ENCODE peak calls at places on chromosome 12, in five cellular contexts. H is T-helper 17 cell, M is T47D, U is endothelial cell, I is fibroblast of the aortic adventitia. S is an unnamed sample.

GRCh38 chr12:132593938-132594358 is 16.4 kb downstream of the LRCOL1 start:
- DNase-seq in H (no peak), M (peak; percentile 100), U (peak; percentile 70), I (peak; percentile 88), S (peak; percentile 99)

GRCh38 chr12:54185919-54186318 is 2.9 kb downstream of the SMUG1 start:
- DNase-seq in H (no peak), M (no peak), U (no peak), I (no peak), S (no peak)

GRCh38 chr12:111298583-111299436 is 70.1 kb downstream of the PHETA1 start:
- DNase-seq in H (peak; percentile 24), M (peak; percentile 75), U (peak; percentile 83), I (peak; percentile 46), S (peak; percentile 87)

GRCh38 chr12:59695379-59695778 is 99.5 kb downstream of the SLC16A7 start:
- DNase-seq in H (no peak), M (no peak), U (no peak), I (peak; percentile 72), S (no peak)

GRCh38 chr12:56158926-56159461 is 835 bp downstream of the MYL6 start:
- DNase-seq in H (no peak), M (peak; percentile 80), U (no peak), I (peak; percentile 79), S (peak; percentile 65)

GRCh38 chr12:69502342-69503081 is 32.3 kb downstream of the FRS2 start:
- DNase-seq in H (no peak), M (no peak), U (no peak), I (no peak), S (no peak)

GRCh38 chr12:58452546-58452945 is 467.8 kb downstream of the LRIG3 start:
- DNase-seq in H (no peak), M (no peak), U (no peak), I (peak; percentile 24), S (no peak)

GRCh38 chr12:95150501-95150900 is 66.8 kb downstream of the FGD6 start:
- DNase-seq in H (no peak), M (no peak), U (no peak), I (no peak), S (no peak)

GRCh38 chr12:19739195-19739776 is 300.0 kb downstream of the AEBP2 start:
- DNase-seq in H (no peak), M (peak; percentile 72), U (peak; percentile 50), I (peak; percentile 89), S (peak; percentile 67)

GRCh38 chr12:107443320-107444090 is 242.1 kb upstream of the PWP1 start:
- DNase-seq in H (no peak), M (no peak), U (no peak), I (no peak), S (no peak)

GRCh38 chr12:6647083-6647604 is at the start of gene ACRBP:
- DNase-seq in H (no peak), M (no peak), U (peak; percentile 79), I (peak; percentile 50), S (no peak)

GRCh38 chr12:130335517-130336392 is 1.9 kb upstream of the PIWIL1 start:
- DNase-seq in H (no peak), M (peak; percentile 82), U (peak; percentile 29), I (peak; percentile 58), S (peak; percentile 58)

GRCh38 chr12:12722351-12723146 is 5.4 kb downstream of the CDKN1B start:
- DNase-seq in H (no peak), M (no peak), U (no peak), I (peak; percentile 69), S (peak; percentile 42)

GRCh38 chr12:108752387-108752786 is 21.1 kb upstream of the CORO1C start:
- DNase-seq in H (no peak), M (no peak), U (no peak), I (peak; percentile 80), S (peak; percentile 24)

GRCh38 chr12:108611884-108612415 is 14.1 kb upstream of the TMEM119 start:
- DNase-seq in H (peak; percentile 38), M (no peak), U (peak; percentile 68), I (peak; percentile 78), S (peak; percentile 46)

GRCh38 chr12:127811988-127812387 is 455.0 kb upstream of the TMEM132C start:
- DNase-seq in H (no peak), M (no peak), U (no peak), I (peak; percentile 91), S (no peak)

GRCh38 chr12:124026755-124027745 is 54.0 kb downstream of the ZNF664 start:
- DNase-seq in H (no peak), M (no peak), U (no peak), I (peak; percentile 46), S (no peak)

GRCh38 chr12:64296301-64296700 is 74.2 kb upstream of the KICS2 start:
- DNase-seq in H (no peak), M (no peak), U (no peak), I (no peak), S (no peak)

GRCh38 chr12:16243487-16244412 is 33.7 kb downstream of the SLC15A5 start:
- DNase-seq in H (no peak), M (no peak), U (no peak), I (no peak), S (no peak)

GRCh38 chr12:110668480-110669192 is 20.3 kb downstream of the HVCN1 start:
- DNase-seq in H (no peak), M (no peak), U (no peak), I (no peak), S (no peak)

S was measured in NCI-H69.